ENCODE peak calls at places on chromosomes 16 and 17, in seven cellular contexts. One of them, this sample, is unnamed.

GRCh38 chr17:82892869-82893565 is 53.2 kb upstream of the ZNF750 start:
- DNase-seq in stimulated activated naive CD4-positive, alpha-beta T cell: peak; percentile 72
- DNase-seq in activated CD4-positive, alpha-beta T cell treated with anti-CD3 and anti-CD28 coated beads, Interleukin-2, amount 50 U/mL, for 1 hour: peak; percentile 76
- DNase-seq in activated CD8-positive, alpha-beta T cell treated with anti-CD3 and anti-CD28 coated beads, Interleukin-2, amount 10 ng/mL, durations not matched to agents 7 days and 5 days: peak; percentile 86
- DNase-seq in heart right ventricle: peak; percentile 57
- DNase-seq in fibroblast of mammary gland: no peak
- DNase-seq in GM20000: no peak
- DNase-seq in this sample: no peak

GRCh38 chr16:52561910-52562741 is 15.2 kb upstream of the TOX3 start:
- DNase-seq in stimulated activated naive CD4-positive, alpha-beta T cell: no peak
- DNase-seq in activated CD4-positive, alpha-beta T cell treated with anti-CD3 and anti-CD28 coated beads, Interleukin-2, amount 50 U/mL, for 1 hour: no peak
- DNase-seq in activated CD8-positive, alpha-beta T cell treated with anti-CD3 and anti-CD28 coated beads, Interleukin-2, amount 10 ng/mL, durations not matched to agents 7 days and 5 days: no peak
- DNase-seq in heart right ventricle: no peak
- DNase-seq in fibroblast of mammary gland: no peak
- DNase-seq in GM20000: no peak
- DNase-seq in this sample: no peak

GRCh38 chr17:10757658-10758057 is 27.8 kb upstream of the TMEM220 start:
- DNase-seq in stimulated activated naive CD4-positive, alpha-beta T cell: no peak
- DNase-seq in activated CD4-positive, alpha-beta T cell treated with anti-CD3 and anti-CD28 coated beads, Interleukin-2, amount 50 U/mL, for 1 hour: no peak
- DNase-seq in activated CD8-positive, alpha-beta T cell treated with anti-CD3 and anti-CD28 coated beads, Interleukin-2, amount 10 ng/mL, durations not matched to agents 7 days and 5 days: no peak
- DNase-seq in heart right ventricle: no peak
- DNase-seq in fibroblast of mammary gland: no peak
- DNase-seq in GM20000: no peak
- DNase-seq in this sample: no peak

GRCh38 chr16:683396-684066 is 603 bp downstream of the JMJD8 start:
- DNase-seq in stimulated activated naive CD4-positive, alpha-beta T cell: no peak
- DNase-seq in activated CD4-positive, alpha-beta T cell treated with anti-CD3 and anti-CD28 coated beads, Interleukin-2, amount 50 U/mL, for 1 hour: no peak
- DNase-seq in activated CD8-positive, alpha-beta T cell treated with anti-CD3 and anti-CD28 coated beads, Interleukin-2, amount 10 ng/mL, durations not matched to agents 7 days and 5 days: no peak
- DNase-seq in heart right ventricle: no peak
- DNase-seq in fibroblast of mammary gland: no peak
- DNase-seq in GM20000: peak; percentile 26
- DNase-seq in this sample: no peak

GRCh38 chr16:84585886-84586285 is 32.0 kb downstream of the COTL1 start:
- DNase-seq in stimulated activated naive CD4-positive, alpha-beta T cell: no peak
- DNase-seq in activated CD4-positive, alpha-beta T cell treated with anti-CD3 and anti-CD28 coated beads, Interleukin-2, amount 50 U/mL, for 1 hour: no peak
- DNase-seq in activated CD8-positive, alpha-beta T cell treated with anti-CD3 and anti-CD28 coated beads, Interleukin-2, amount 10 ng/mL, durations not matched to agents 7 days and 5 days: no peak
- DNase-seq in heart right ventricle: no peak
- DNase-seq in fibroblast of mammary gland: no peak
- DNase-seq in GM20000: peak; percentile 66
- DNase-seq in this sample: no peak

GRCh38 chr17:40550608-40551007 is 14.7 kb downstream of the CCR7 start:
- DNase-seq in stimulated activated naive CD4-positive, alpha-beta T cell: no peak
- DNase-seq in activated CD4-positive, alpha-beta T cell treated with anti-CD3 and anti-CD28 coated beads, Interleukin-2, amount 50 U/mL, for 1 hour: no peak
- DNase-seq in activated CD8-positive, alpha-beta T cell treated with anti-CD3 and anti-CD28 coated beads, Interleukin-2, amount 10 ng/mL, durations not matched to agents 7 days and 5 days: peak; percentile 21
- DNase-seq in heart right ventricle: peak; percentile 69
- DNase-seq in fibroblast of mammary gland: peak; percentile 100
- DNase-seq in GM20000: no peak
- DNase-seq in this sample: peak; percentile 89

GRCh38 chr17:78104540-78104941 is 24.0 kb downstream of the TMC6 start:
- DNase-seq in stimulated activated naive CD4-positive, alpha-beta T cell: no peak
- DNase-seq in activated CD4-positive, alpha-beta T cell treated with anti-CD3 and anti-CD28 coated beads, Interleukin-2, amount 50 U/mL, for 1 hour: no peak
- DNase-seq in activated CD8-positive, alpha-beta T cell treated with anti-CD3 and anti-CD28 coated beads, Interleukin-2, amount 10 ng/mL, durations not matched to agents 7 days and 5 days: no peak
- DNase-seq in heart right ventricle: no peak
- DNase-seq in fibroblast of mammary gland: no peak
- DNase-seq in GM20000: no peak
- DNase-seq in this sample: no peak

GRCh38 chr16:47734987-47735594 is 274.0 kb downstream of the PHKB start:
- DNase-seq in stimulated activated naive CD4-positive, alpha-beta T cell: no peak
- DNase-seq in activated CD4-positive, alpha-beta T cell treated with anti-CD3 and anti-CD28 coated beads, Interleukin-2, amount 50 U/mL, for 1 hour: no peak
- DNase-seq in activated CD8-positive, alpha-beta T cell treated with anti-CD3 and anti-CD28 coated beads, Interleukin-2, amount 10 ng/mL, durations not matched to agents 7 days and 5 days: no peak
- DNase-seq in heart right ventricle: no peak
- DNase-seq in fibroblast of mammary gland: no peak
- DNase-seq in GM20000: no peak
- DNase-seq in this sample: no peak

This sample was measured in fibroblast of villous mesenchyme.